ENCODE peak calls at places on chromosomes 1 and 21, in six cellular contexts. I is mesenchymal stem cell, R is IMR-90, M is neuronal stem cell, S is H1, C is trophoblast cell. V is an unnamed sample.

GRCh38 chr1:214551436-214552173 is at the start of gene PTPN14:
- DNase-seq in I (peak; percentile 96), R (peak; percentile 96), S (peak; percentile 87), M (peak; percentile 94), C (peak; percentile 97), V (peak; percentile 96)

GRCh38 chr1:112714313-112715263 is 544 bp downstream of the PPM1J start:
- DNase-seq in R (no peak), C (peak; percentile 29), I (no peak), M (no peak), S (peak; percentile 74), V (peak; percentile 47)

GRCh38 chr1:193569696-193570269 is 383.4 kb upstream of the B3GALT2 start:
- DNase-seq in I (peak; percentile 93), M (no peak), R (peak; percentile 91), S (no peak), C (peak; percentile 36), V (no peak)

GRCh38 chr1:41652346-41653124 is 168.1 kb upstream of the EDN2 start:
- DNase-seq in C (no peak), S (no peak), R (no peak), I (no peak), M (no peak), V (no peak)

GRCh38 chr1:157496121-157496526 is 56.2 kb downstream of the FCRL5 start:
- DNase-seq in R (peak; percentile 23), C (peak; percentile 90), S (peak; percentile 71), M (peak; percentile 54), I (peak; percentile 56), V (no peak)

GRCh38 chr1:175599212-175599681 is 144.1 kb downstream of the TNR start:
- DNase-seq in R (no peak), C (peak; percentile 15), I (peak; percentile 13), M (peak; percentile 29), S (peak; percentile 70), V (peak; percentile 79)

GRCh38 chr1:61050541-61051454 is 31.6 kb upstream of the NFIA start:
- DNase-seq in R (no peak), C (no peak), S (peak; percentile 68), I (peak; percentile 6), M (peak; percentile 50), V (peak; percentile 45)

GRCh38 chr1:248857201-248857600 is 1.7 kb downstream of the ZNF692 start:
- DNase-seq in M (no peak), R (no peak), C (no peak), I (no peak), S (no peak), V (no peak)

GRCh38 chr1:61400131-61400530 is 317.8 kb downstream of the NFIA start:
- DNase-seq in M (no peak), C (no peak), I (no peak), S (no peak), R (no peak), V (no peak)

GRCh38 chr1:64505944-64506658 is 36.2 kb downstream of the CACHD1 start:
- DNase-seq in R (no peak), I (no peak), C (peak; percentile 10), M (no peak), S (no peak), V (no peak)

GRCh38 chr1:201137579-201138310 is 10.8 kb upstream of the ASCL5 start:
- DNase-seq in I (peak; percentile 90), R (peak; percentile 97), M (no peak), C (peak; percentile 3), S (no peak), V (no peak)

GRCh38 chr1:66436378-66437135 is 97.4 kb upstream of the SGIP1 start:
- DNase-seq in R (peak; percentile 80), C (peak; percentile 76), S (no peak), M (no peak), I (no peak), V (no peak)

GRCh38 chr1:48005254-48006162 is 8.3 kb upstream of the TRABD2B start:
- DNase-seq in R (no peak), I (no peak), S (no peak), C (no peak), M (no peak), V (no peak)

GRCh38 chr1:46480959-46481646 is 8.5 kb upstream of the DMBX1 start:
- DNase-seq in C (no peak), M (no peak), R (no peak), I (no peak), S (no peak), V (no peak)

GRCh38 chr1:3377604-3378279 is 76.7 kb upstream of the ARHGEF16 start:
- DNase-seq in I (no peak), R (no peak), C (no peak), M (no peak), S (no peak), V (no peak)

GRCh38 chr1:229950020-229950419 is 117.0 kb upstream of the GALNT2 start:
- DNase-seq in S (no peak), I (no peak), R (no peak), M (no peak), C (no peak), V (no peak)

GRCh38 chr1:221832151-221832550 is 90.3 kb upstream of the DUSP10 start:
- DNase-seq in I (peak; percentile 63), C (no peak), M (no peak), S (no peak), R (no peak), V (no peak)

DNA sequence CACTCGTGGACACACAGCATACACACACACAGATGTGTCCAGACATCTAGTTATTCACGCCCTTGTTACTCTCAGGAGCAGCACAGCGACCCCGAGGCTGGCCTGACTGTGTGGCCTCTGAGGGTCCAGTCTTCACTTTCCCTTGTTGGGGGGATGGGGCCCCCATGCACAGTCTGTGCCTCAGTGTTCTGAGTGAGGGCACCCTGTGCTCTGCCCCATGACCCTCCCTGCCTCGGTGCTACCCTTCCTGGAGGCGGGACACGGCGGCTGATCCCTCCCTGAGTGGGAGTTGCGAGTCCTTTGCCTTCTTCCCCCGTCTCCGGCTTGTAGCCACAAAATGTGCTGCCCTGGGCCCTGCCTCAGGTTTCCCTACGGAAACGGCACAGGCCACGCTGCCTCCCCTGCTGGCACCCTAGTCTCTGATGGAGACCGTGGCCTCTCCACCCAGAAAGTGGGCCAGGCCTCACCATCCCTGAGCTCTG is 8.6 kb downstream of the CSTB start:
- DNase-seq in S (no peak), M (no peak), R (no peak), I (no peak), C (no peak), V (no peak)
- H2AK5ac ChIP-seq in S (peak overlapping the region; percentile 76), M (peak overlapping the region; percentile 98), R (peak overlapping the region; percentile 92), I (peak overlapping the region; percentile 88), C (peak overlapping the region; percentile 93), V (no peak overlapping the region)

GRCh38 chr1:38827299-38827698 is 32.3 kb downstream of the RRAGC start:
- DNase-seq in C (no peak), M (no peak), R (no peak), I (no peak), S (no peak), V (no peak)
- H3K14ac ChIP-seq in C (no peak overlapping the region), M (no peak overlapping the region), R (no peak overlapping the region), I (no peak overlapping the region), S (no peak overlapping the region), V (no peak overlapping the region)

DNA sequence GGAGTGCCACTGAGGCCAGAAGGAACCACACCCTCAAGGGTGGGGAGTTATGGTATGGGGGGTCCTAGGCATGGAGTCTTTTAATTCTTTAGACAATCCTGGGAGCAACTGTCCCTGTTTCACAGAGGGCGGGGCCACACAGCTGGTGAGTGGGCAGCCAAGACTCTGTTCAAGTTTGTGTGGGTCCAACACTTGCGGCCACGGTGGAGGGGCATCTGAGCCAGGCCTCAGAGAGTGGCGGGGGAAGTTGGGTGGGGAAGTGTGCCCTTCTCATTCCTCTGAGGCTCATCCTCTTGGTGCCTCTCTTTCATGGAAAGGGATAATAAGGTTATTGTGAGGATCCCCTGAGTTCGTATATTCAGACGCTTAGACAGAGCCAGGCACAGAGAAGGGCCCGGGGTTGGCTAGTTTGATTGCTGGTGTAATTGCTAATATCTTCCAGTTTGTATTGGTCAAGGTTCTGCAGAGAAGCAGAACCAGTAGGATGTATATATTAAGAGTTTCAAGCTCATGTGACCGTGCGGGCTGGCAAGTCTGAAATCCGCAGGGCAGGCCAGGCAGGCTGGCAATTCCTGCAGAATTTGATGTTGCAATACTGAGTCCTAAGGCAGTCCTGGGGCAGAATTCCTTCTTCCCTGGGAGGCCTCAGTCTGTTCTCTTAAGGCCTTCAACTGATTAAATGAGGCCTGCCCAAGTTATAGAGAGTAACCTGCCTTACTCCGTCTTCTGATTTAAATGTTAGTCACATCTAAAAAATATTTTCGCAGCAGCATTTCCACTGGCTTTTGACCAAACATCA is 15.9 kb downstream of the PCSK9 start:
- DNase-seq in C (peak; percentile 98), I (no peak), M (no peak), R (no peak), S (no peak), V (peak; percentile 22)
- H2AK5ac ChIP-seq in C (no peak overlapping the region), I (no peak overlapping the region), M (no peak overlapping the region), R (no peak overlapping the region), S (no peak overlapping the region), V (no peak overlapping the region)

GRCh38 chr1:12338793-12339192 is 109.0 kb downstream of the VPS13D start:
- DNase-seq in S (no peak), R (no peak), C (no peak), M (no peak), I (no peak), V (no peak)

GRCh38 chr1:12335815-12336214 is 106.0 kb downstream of the VPS13D start:
- DNase-seq in M (no peak), C (no peak), S (no peak), R (no peak), I (no peak), V (no peak)

GRCh38 chr1:12336436-12336835 is 106.6 kb downstream of the VPS13D start:
- DNase-seq in I (no peak), M (peak; percentile 24), S (no peak), R (peak; percentile 7), C (no peak), V (no peak)

GRCh38 chr1:12338017-12338416 is 108.2 kb downstream of the VPS13D start:
- DNase-seq in I (no peak), R (no peak), M (no peak), C (no peak), S (no peak), V (no peak)

GRCh38 chr1:12333036-12333785 is 103.4 kb downstream of the VPS13D start:
- DNase-seq in C (no peak), I (no peak), M (no peak), R (no peak), S (no peak), V (no peak)
- H3K14ac ChIP-seq in C (no peak overlapping the region), I (no peak overlapping the region), M (no peak overlapping the region), R (no peak overlapping the region), S (no peak overlapping the region), V (no peak overlapping the region)

GRCh38 chr1:43550598-43551246 is 20.0 kb downstream of the PTPRF start:
- DNase-seq in S (no peak), R (no peak), M (no peak), C (peak; percentile 10), I (no peak), V (no peak)
- H2AK5ac ChIP-seq in S (peak overlapping the region; percentile 97), R (no peak overlapping the region), M (peak overlapping the region; percentile 21), C (peak overlapping the region; percentile 12), I (no peak overlapping the region), V (peak overlapping the region; percentile 65)

V was measured in H9.